ENCODE peak calls at places on chromosome 15, in five cellular contexts. A is naive thymus-derived CD4-positive, alpha-beta T cell; C is kidney; N is MM.1S; R is heart left ventricle. B is an unnamed sample. For H3K4me1, the result is how much of the 10 kb centered on the place peaks cover.

GRCh38 chr15:50681467-50681866 is 5.1 kb downstream of the TRPM7 start:
- DNase-seq in R (no peak), C (no peak), N (no peak), A (no peak), B (no peak)

GRCh38 chr15:99604865-99605264 is 39.1 kb downstream of the MEF2A start:
- DNase-seq in N (no peak), A (no peak), C (no peak), R (no peak), B (no peak)

GRCh38 chr15:70507772-70508351 is 255.5 kb downstream of the UACA start:
- DNase-seq in R (no peak), N (no peak), A (no peak), C (no peak), B (no peak)

GRCh38 chr15:35130245-35130644 is 45.1 kb upstream of the NANOGP8 start:
- DNase-seq in C (no peak), N (no peak), A (no peak), R (no peak), B (peak)

GRCh38 chr15:43511012-43511885 is 6.2 kb upstream of the MAP1A start:
- DNase-seq in A (no peak), N (no peak), C (no peak), R (no peak), B (no peak)

GRCh38 chr15:60477991-60478632 is 830 bp downstream of the ICE2 start:
- DNase-seq in A (no peak), N (peak), R (no peak), C (no peak), B (peak)

GRCh38 chr15:70172561-70172960 is 74.8 kb upstream of the TLE3 start:
- DNase-seq in C (no peak), R (no peak), N (no peak), A (no peak), B (no peak)

GRCh38 chr15:38564557-38565286 is at the start of gene RASGRP1:
- DNase-seq in C (peak), N (peak), A (peak), R (peak), B (peak)

GRCh38 chr15:42984534-42985034 is 64.0 kb upstream of the TTBK2 start:
- DNase-seq in N (no peak), R (no peak), C (no peak), A (no peak), B (no peak)

GRCh38 chr15:34588046-34588674 is 4.7 kb upstream of the GOLGA8B start:
- DNase-seq in C (no peak), A (peak), N (peak), R (peak), B (peak)

GRCh38 chr15:62067448-62068044 is 769 bp downstream of the C2CD4A start:
- DNase-seq in C (peak), A (peak), R (no peak), N (no peak), B (peak)

GRCh38 chr15:21261965-21262850 is 178.1 kb downstream of the POTEB3 start:
- DNase-seq in N (peak), A (no peak), C (peak), R (peak), B (no peak)

GRCh38 chr15:41487376-41487775 is 6.3 kb upstream of the ITPKA start:
- DNase-seq in C (no peak), R (no peak), N (no peak), A (no peak), B (no peak)

GRCh38 chr15:40847225-40847961 is 3.5 kb downstream of the SPINT1 start:
- DNase-seq in A (no peak), N (peak), R (peak), C (peak), B (peak)

GRCh38 chr15:70101459-70102113 is 3.9 kb upstream of the TLE3 start:
- DNase-seq in N (peak), C (no peak), R (peak), A (no peak), B (peak)

GRCh38 chr15:98830034-98830634 is 177.5 kb downstream of the PGPEP1L start:
- DNase-seq in R (no peak), A (no peak), N (no peak), C (no peak), B (no peak)

GRCh38 chr15:66294157-66294931 is 976 bp downstream of the DIS3L start:
- DNase-seq in N (peak), R (no peak), A (no peak), C (no peak), B (peak)

GRCh38 chr15:66704783-66705113 is 2.7 kb downstream of the SMAD6 start:
- DNase-seq in C (no peak), N (no peak), A (no peak), R (no peak), B (no peak)

GRCh38 chr15:41018534-41018933 is 65.3 kb downstream of the CHAC1 start:
- DNase-seq in N (peak), C (no peak), R (no peak), A (no peak), B (peak)

GRCh38 chr15:25852696-25853524 is 10.2 kb downstream of the ATP10A start:
- DNase-seq in N (no peak), A (peak), R (no peak), C (no peak), B (peak)

GRCh38 chr15:71400347-71400746 is 285.1 kb downstream of the THSD4 start:
- DNase-seq in A (no peak), N (no peak), R (no peak), C (no peak), B (no peak)

GRCh38 chr15:68256675-68257450 is 20.7 kb upstream of the FEM1B start:
- DNase-seq in A (peak), N (peak), R (peak), C (peak), B (peak)

GRCh38 chr15:52183562-52184173 is 7.5 kb downstream of the GNB5 start:
- DNase-seq in R (no peak), N (peak), C (no peak), A (no peak), B (peak)

GRCh38 chr15:42137461-42138261 is 18.8 kb downstream of the PLA2G4F start:
- DNase-seq in A (peak), N (peak), R (no peak), C (peak), B (peak)

GRCh38 chr15:60551147-60551780 is 72.3 kb upstream of the ICE2 start:
- DNase-seq in C (no peak), R (no peak), N (no peak), A (no peak), B (no peak)

GRCh38 chr15:78308422-78309021 is 9.1 kb upstream of the SKIC8 start:
- DNase-seq in A (peak), C (no peak), R (peak), N (peak), B (peak)

GRCh38 chr15:93217343-93217742 is 128.3 kb upstream of the RGMA start:
- DNase-seq in R (peak), C (no peak), N (no peak), A (no peak), B (no peak)

GRCh38 chr15:88048237-88048636 is 208.3 kb downstream of the NTRK3 start:
- DNase-seq in N (no peak), A (no peak), C (no peak), R (no peak), B (no peak)

GRCh38 chr15:84904409-84904808 is 19.9 kb downstream of the SLC28A1 start:
- DNase-seq in C (no peak), A (no peak), N (no peak), R (peak), B (no peak)
- H3K4me1 ChIP-seq in C (under half), A (under half), N (under half), R (under half), B (under half)

DNA sequence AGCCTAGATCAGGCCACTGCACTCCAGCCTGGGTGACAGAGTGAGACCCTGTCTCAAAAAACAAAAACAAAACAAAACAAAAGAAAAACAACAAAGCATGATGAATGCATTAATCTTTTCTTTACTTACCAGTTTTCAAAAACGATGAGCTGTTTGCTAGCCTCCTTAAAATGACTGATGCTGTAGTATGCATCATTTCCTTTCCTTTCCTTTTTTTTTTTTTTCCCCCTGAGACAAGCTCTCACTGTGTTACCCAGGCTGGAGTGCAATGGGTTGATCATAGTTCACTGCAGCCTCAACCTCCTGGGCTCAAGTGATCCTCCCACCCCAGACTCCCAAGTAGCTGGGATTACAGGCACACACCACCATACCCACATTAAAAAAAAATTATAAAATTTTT is 202.0 kb downstream of the ADAMTSL3 start:
- DNase-seq in A (no peak), C (no peak), N (no peak), R (no peak), B (no peak)
- H3K27ac ChIP-seq in A (no peak), C (no peak), N (no peak), R (no peak), B (no peak)

GRCh38 chr15:31344824-31345605 is 18.4 kb downstream of the KLF13 start:
- DNase-seq in N (peak), C (peak), A (no peak), R (peak), B (no peak)

GRCh38 chr15:31344266-31344665 is 17.6 kb downstream of the KLF13 start:
- DNase-seq in C (no peak), A (no peak), N (no peak), R (no peak), B (no peak)

GRCh38 chr15:31346367-31347066 is 19.9 kb downstream of the KLF13 start:
- DNase-seq in A (no peak), C (no peak), R (no peak), N (peak), B (no peak)

GRCh38 chr15:31347067-31347975 is 20.7 kb downstream of the KLF13 start:
- DNase-seq in R (no peak), N (no peak), A (peak), C (no peak), B (no peak)

GRCh38 chr15:31345606-31346366 is 19.2 kb downstream of the KLF13 start:
- DNase-seq in C (peak), N (peak), R (no peak), A (no peak), B (no peak)
- H3K4me3 ChIP-seq in C (peak), N (peak), R (peak), A (peak), B (no peak)

DNA sequence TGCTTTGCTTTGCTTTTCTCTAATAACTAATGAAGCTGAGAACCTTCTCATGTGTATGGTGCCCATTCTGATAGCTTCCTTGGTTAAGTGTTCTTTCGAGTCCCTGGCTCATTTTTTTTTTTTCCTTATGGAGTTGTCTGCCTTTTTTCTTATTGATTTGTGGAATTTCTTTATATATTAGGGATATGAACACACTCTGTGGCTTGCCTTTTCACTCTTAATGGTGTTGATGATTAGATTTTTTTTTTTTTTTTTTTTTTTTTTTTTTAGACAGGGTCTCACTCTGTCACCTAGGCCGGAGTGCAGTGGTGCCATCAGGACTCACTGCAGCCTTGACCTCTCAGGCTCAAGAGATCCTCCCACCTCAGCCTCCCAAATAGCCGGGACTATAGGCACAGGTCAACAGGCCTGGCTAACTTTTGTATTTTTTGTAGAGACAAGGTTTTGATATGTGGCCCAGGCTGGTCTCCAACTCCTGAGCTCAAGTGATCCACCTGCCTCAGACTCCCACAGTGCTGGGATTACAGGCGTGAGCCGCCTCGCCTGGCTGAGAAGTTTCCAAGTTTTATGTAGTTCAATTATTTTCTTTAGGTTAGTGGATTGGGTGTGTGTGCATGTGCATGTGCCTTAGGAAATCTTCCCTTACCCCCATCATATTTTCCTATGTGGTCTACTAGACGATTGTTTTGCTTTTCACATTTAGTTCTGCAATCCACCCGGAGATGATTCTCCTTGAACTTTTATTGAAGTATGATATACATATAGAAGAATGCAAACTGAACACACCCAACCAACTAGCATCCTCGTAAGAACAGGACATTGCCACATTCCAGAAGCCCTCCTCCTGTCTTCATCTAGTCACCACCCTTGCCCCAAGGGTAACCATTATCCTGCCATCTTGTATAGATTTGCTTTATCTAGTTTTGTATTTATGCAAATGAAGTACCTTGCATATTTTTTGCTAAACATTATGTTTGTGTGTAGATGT is 1.7 kb upstream of the SNRPA1 start:
- DNase-seq in A (no peak), R (no peak), C (no peak), N (no peak), B (no peak)
- H3K4me1 ChIP-seq in A (under half), R (under half), C (under half), N (under half), B (under half)

GRCh38 chr15:77017761-77018720 is 23.1 kb downstream of the PSTPIP1 start:
- DNase-seq in N (no peak), C (no peak), A (no peak), R (peak), B (no peak)

GRCh38 chr15:77017091-77017660 is 22.2 kb downstream of the PSTPIP1 start:
- DNase-seq in C (no peak), R (peak), A (no peak), N (no peak), B (no peak)

GRCh38 chr15:77014137-77015081 is 19.5 kb downstream of the PSTPIP1 start:
- DNase-seq in A (no peak), R (peak), C (no peak), N (no peak), B (no peak)

GRCh38 chr15:77015651-77016320 is 20.9 kb downstream of the PSTPIP1 start:
- DNase-seq in N (no peak), A (no peak), R (peak), C (no peak), B (no peak)

GRCh38 chr15:77016321-77016695 is 21.4 kb downstream of the PSTPIP1 start:
- DNase-seq in N (no peak), A (no peak), C (no peak), R (peak), B (no peak)
- H3K27ac ChIP-seq in N (no peak), A (peak), C (no peak), R (no peak), B (no peak)

GRCh38 chr15:80506494-80506893 is 102.3 kb downstream of the ARNT2 start:
- DNase-seq in A (no peak), R (no peak), N (no peak), C (no peak), B (no peak)
- H3K4me3 ChIP-seq in A (no peak), R (no peak), N (no peak), C (no peak), B (no peak)

GRCh38 chr15:90560229-90560771 is 30.6 kb downstream of the CRTC3 start:
- DNase-seq in C (no peak), R (peak), N (no peak), A (no peak), B (peak)

GRCh38 chr15:90557147-90557546 is 27.4 kb downstream of the CRTC3 start:
- DNase-seq in R (no peak), C (no peak), A (no peak), N (no peak), B (no peak)

GRCh38 chr15:90559119-90559518 is 29.4 kb downstream of the CRTC3 start:
- DNase-seq in R (no peak), N (no peak), A (no peak), C (no peak), B (no peak)

GRCh38 chr15:90558182-90558581 is 28.5 kb downstream of the CRTC3 start:
- DNase-seq in R (peak), A (no peak), N (no peak), C (no peak), B (peak)

GRCh38 chr15:90557651-90558084 is 27.9 kb downstream of the CRTC3 start:
- DNase-seq in R (peak), C (peak), N (no peak), A (no peak), B (peak)
- H3K4me1 ChIP-seq in R (half or more), C (under half), N (under half), A (half or more), B (under half)

B was measured in cardiac muscle cell.